ENCODE peak calls at places on chromosomes 3 and 15, in nine cellular contexts. One of them, this sample, is unnamed. For H3K36me3, the result is how much of the 10 kb centered on the place peaks cover.

GRCh38 chr3:16300881-16301359 is 35.9 kb downstream of the OXNAD1 start:
- DNase-seq in adipocyte: no peak
- DNase-seq in iPS DF 6.9: no peak
- DNase-seq in hepatocyte: no peak
- DNase-seq in sigmoid colon: no peak
- DNase-seq in WERI-Rb-1: no peak
- DNase-seq in lung: no peak
- DNase-seq in cardiac muscle cell: no peak
- DNase-seq in left lung: no peak
- DNase-seq in this sample: no peak

GRCh38 chr3:141164844-141165243 is 66.8 kb upstream of the PXYLP1 start:
- DNase-seq in adipocyte: no peak
- DNase-seq in iPS DF 6.9: no peak
- DNase-seq in hepatocyte: no peak
- DNase-seq in sigmoid colon: no peak
- DNase-seq in WERI-Rb-1: no peak
- DNase-seq in lung: no peak
- DNase-seq in cardiac muscle cell: no peak
- DNase-seq in left lung: no peak
- DNase-seq in this sample: no peak

GRCh38 chr15:48577495-48577894 is 68.0 kb downstream of the FBN1 start:
- DNase-seq in adipocyte: peak
- DNase-seq in iPS DF 6.9: no peak
- DNase-seq in hepatocyte: no peak
- DNase-seq in sigmoid colon: no peak
- DNase-seq in WERI-Rb-1: no peak
- DNase-seq in lung: no peak
- DNase-seq in cardiac muscle cell: no peak
- DNase-seq in left lung: no peak
- DNase-seq in this sample: no peak

GRCh38 chr3:50008931-50009330 is 69.0 kb downstream of the RBM6 start:
- DNase-seq in adipocyte: peak
- DNase-seq in iPS DF 6.9: no peak
- DNase-seq in hepatocyte: no peak
- DNase-seq in sigmoid colon: no peak
- DNase-seq in WERI-Rb-1: no peak
- DNase-seq in lung: no peak
- DNase-seq in cardiac muscle cell: no peak
- DNase-seq in left lung: no peak
- DNase-seq in this sample: no peak

GRCh38 chr3:125212509-125213372 is at the start of gene SLC12A8:
- DNase-seq in adipocyte: no peak
- DNase-seq in iPS DF 6.9: no peak
- DNase-seq in hepatocyte: peak
- DNase-seq in sigmoid colon: no peak
- DNase-seq in WERI-Rb-1: peak
- DNase-seq in lung: no peak
- DNase-seq in cardiac muscle cell: peak
- DNase-seq in left lung: no peak
- DNase-seq in this sample: no peak

GRCh38 chr3:148146947-148147346 is 550.8 kb upstream of the AGTR1 start:
- DNase-seq in adipocyte: peak
- DNase-seq in iPS DF 6.9: no peak
- DNase-seq in hepatocyte: no peak
- DNase-seq in sigmoid colon: no peak
- DNase-seq in WERI-Rb-1: no peak
- DNase-seq in lung: no peak
- DNase-seq in cardiac muscle cell: no peak
- DNase-seq in left lung: no peak
- DNase-seq in this sample: no peak

GRCh38 chr15:95326689-95327525 is 1003.6 kb upstream of the NR2F2 start:
- DNase-seq in adipocyte: peak
- DNase-seq in iPS DF 6.9: no peak
- DNase-seq in hepatocyte: peak
- DNase-seq in sigmoid colon: peak
- DNase-seq in WERI-Rb-1: peak
- DNase-seq in lung: no peak
- DNase-seq in cardiac muscle cell: peak
- DNase-seq in left lung: no peak
- DNase-seq in this sample: peak

GRCh38 chr3:53080612-53081205 is 34.8 kb upstream of the SFMBT1 start:
- DNase-seq in adipocyte: no peak
- DNase-seq in iPS DF 6.9: no peak
- DNase-seq in hepatocyte: no peak
- DNase-seq in sigmoid colon: no peak
- DNase-seq in WERI-Rb-1: no peak
- DNase-seq in lung: no peak
- DNase-seq in cardiac muscle cell: no peak
- DNase-seq in left lung: no peak
- DNase-seq in this sample: no peak

GRCh38 chr3:129020691-129021090 is 19.6 kb downstream of the EFCC1 start:
- DNase-seq in adipocyte: no peak
- DNase-seq in iPS DF 6.9: no peak
- DNase-seq in hepatocyte: no peak
- DNase-seq in sigmoid colon: no peak
- DNase-seq in WERI-Rb-1: no peak
- DNase-seq in lung: no peak
- DNase-seq in cardiac muscle cell: no peak
- DNase-seq in left lung: no peak
- DNase-seq in this sample: no peak

GRCh38 chr3:116517308-116517707 is 72.0 kb upstream of the LSAMP start:
- DNase-seq in adipocyte: peak
- DNase-seq in iPS DF 6.9: peak
- DNase-seq in hepatocyte: peak
- DNase-seq in sigmoid colon: no peak
- DNase-seq in WERI-Rb-1: no peak
- DNase-seq in lung: no peak
- DNase-seq in cardiac muscle cell: peak
- DNase-seq in left lung: no peak
- DNase-seq in this sample: no peak

GRCh38 chr3:85821130-85821756 is 862.5 kb downstream of the CADM2 start:
- DNase-seq in adipocyte: peak
- DNase-seq in iPS DF 6.9: peak
- DNase-seq in hepatocyte: peak
- DNase-seq in sigmoid colon: no peak
- DNase-seq in WERI-Rb-1: peak
- DNase-seq in lung: no peak
- DNase-seq in cardiac muscle cell: peak
- DNase-seq in left lung: no peak
- DNase-seq in this sample: no peak

GRCh38 chr3:23710555-23710954 is 95.2 kb upstream of the UBE2E1 start:
- DNase-seq in adipocyte: no peak
- DNase-seq in iPS DF 6.9: no peak
- DNase-seq in hepatocyte: peak
- DNase-seq in sigmoid colon: peak
- DNase-seq in WERI-Rb-1: no peak
- DNase-seq in lung: no peak
- DNase-seq in cardiac muscle cell: no peak
- DNase-seq in left lung: no peak
- DNase-seq in this sample: peak

GRCh38 chr15:70748281-70748747 is 15.0 kb downstream of the UACA start:
- DNase-seq in adipocyte: no peak
- DNase-seq in iPS DF 6.9: no peak
- DNase-seq in hepatocyte: no peak
- DNase-seq in sigmoid colon: peak
- DNase-seq in WERI-Rb-1: no peak
- DNase-seq in lung: no peak
- DNase-seq in cardiac muscle cell: no peak
- DNase-seq in left lung: peak
- DNase-seq in this sample: peak

GRCh38 chr15:60918234-60918964 is 310.7 kb downstream of the RORA start:
- DNase-seq in adipocyte: no peak
- DNase-seq in iPS DF 6.9: no peak
- DNase-seq in hepatocyte: peak
- DNase-seq in sigmoid colon: no peak
- DNase-seq in WERI-Rb-1: no peak
- DNase-seq in lung: peak
- DNase-seq in cardiac muscle cell: no peak
- DNase-seq in left lung: no peak
- DNase-seq in this sample: no peak

GRCh38 chr15:25684521-25685215 is 178.5 kb downstream of the ATP10A start:
- DNase-seq in adipocyte: peak
- DNase-seq in iPS DF 6.9: no peak
- DNase-seq in hepatocyte: peak
- DNase-seq in sigmoid colon: peak
- DNase-seq in WERI-Rb-1: no peak
- DNase-seq in lung: no peak
- DNase-seq in cardiac muscle cell: no peak
- DNase-seq in left lung: peak
- DNase-seq in this sample: peak

GRCh38 chr3:188829577-188829976 is 342.2 kb upstream of the TPRG1 start:
- DNase-seq in adipocyte: no peak
- DNase-seq in iPS DF 6.9: no peak
- DNase-seq in hepatocyte: no peak
- DNase-seq in sigmoid colon: no peak
- DNase-seq in WERI-Rb-1: no peak
- DNase-seq in lung: no peak
- DNase-seq in cardiac muscle cell: peak
- DNase-seq in left lung: no peak
- DNase-seq in this sample: no peak

GRCh38 chr3:29279830-29280229 is 1.0 kb upstream of the RBMS3 start:
- DNase-seq in adipocyte: peak
- DNase-seq in iPS DF 6.9: no peak
- DNase-seq in hepatocyte: no peak
- DNase-seq in sigmoid colon: no peak
- DNase-seq in WERI-Rb-1: no peak
- DNase-seq in lung: no peak
- DNase-seq in cardiac muscle cell: peak
- DNase-seq in left lung: no peak
- DNase-seq in this sample: peak
- H3K4me3 ChIP-seq in adipocyte: peak
- H3K4me3 ChIP-seq in iPS DF 6.9: no peak
- H3K4me3 ChIP-seq in hepatocyte: peak
- H3K4me3 ChIP-seq in sigmoid colon: peak
- H3K4me3 ChIP-seq in WERI-Rb-1: no peak
- H3K4me3 ChIP-seq in lung: no peak
- H3K4me3 ChIP-seq in cardiac muscle cell: peak
- H3K4me3 ChIP-seq in left lung: peak
- H3K4me3 ChIP-seq in this sample: peak

DNA sequence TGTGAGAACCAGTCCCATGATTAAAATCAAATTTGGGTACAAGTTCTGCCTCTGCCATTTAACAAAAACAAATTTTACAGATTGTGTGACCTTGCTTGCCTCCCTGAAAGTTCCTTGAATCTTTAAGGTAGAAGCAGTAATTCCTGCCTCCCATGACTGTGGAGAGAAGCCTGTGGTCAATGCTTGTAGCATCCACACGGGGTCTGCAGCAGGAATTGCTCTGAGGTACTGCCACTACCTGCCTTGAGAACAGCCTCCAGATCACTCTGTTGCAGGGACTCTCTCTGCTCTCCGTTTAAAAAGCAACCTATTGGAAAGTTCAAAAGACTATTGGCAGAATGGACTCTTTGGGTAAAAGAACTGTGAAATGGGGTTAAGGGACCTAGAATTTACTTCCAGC is 75.9 kb downstream of the SST start:
- DNase-seq in adipocyte: no peak
- DNase-seq in iPS DF 6.9: no peak
- DNase-seq in hepatocyte: no peak
- DNase-seq in sigmoid colon: no peak
- DNase-seq in WERI-Rb-1: no peak
- DNase-seq in lung: no peak
- DNase-seq in cardiac muscle cell: no peak
- DNase-seq in left lung: no peak
- DNase-seq in this sample: no peak
- H3K36me3 ChIP-seq in adipocyte: under half
- H3K36me3 ChIP-seq in iPS DF 6.9: under half
- H3K36me3 ChIP-seq in hepatocyte: under half
- H3K36me3 ChIP-seq in sigmoid colon: under half
- H3K36me3 ChIP-seq in WERI-Rb-1: under half
- H3K36me3 ChIP-seq in lung: under half
- H3K36me3 ChIP-seq in cardiac muscle cell: under half
- H3K36me3 ChIP-seq in left lung: under half
- H3K36me3 ChIP-seq in this sample: under half

DNA sequence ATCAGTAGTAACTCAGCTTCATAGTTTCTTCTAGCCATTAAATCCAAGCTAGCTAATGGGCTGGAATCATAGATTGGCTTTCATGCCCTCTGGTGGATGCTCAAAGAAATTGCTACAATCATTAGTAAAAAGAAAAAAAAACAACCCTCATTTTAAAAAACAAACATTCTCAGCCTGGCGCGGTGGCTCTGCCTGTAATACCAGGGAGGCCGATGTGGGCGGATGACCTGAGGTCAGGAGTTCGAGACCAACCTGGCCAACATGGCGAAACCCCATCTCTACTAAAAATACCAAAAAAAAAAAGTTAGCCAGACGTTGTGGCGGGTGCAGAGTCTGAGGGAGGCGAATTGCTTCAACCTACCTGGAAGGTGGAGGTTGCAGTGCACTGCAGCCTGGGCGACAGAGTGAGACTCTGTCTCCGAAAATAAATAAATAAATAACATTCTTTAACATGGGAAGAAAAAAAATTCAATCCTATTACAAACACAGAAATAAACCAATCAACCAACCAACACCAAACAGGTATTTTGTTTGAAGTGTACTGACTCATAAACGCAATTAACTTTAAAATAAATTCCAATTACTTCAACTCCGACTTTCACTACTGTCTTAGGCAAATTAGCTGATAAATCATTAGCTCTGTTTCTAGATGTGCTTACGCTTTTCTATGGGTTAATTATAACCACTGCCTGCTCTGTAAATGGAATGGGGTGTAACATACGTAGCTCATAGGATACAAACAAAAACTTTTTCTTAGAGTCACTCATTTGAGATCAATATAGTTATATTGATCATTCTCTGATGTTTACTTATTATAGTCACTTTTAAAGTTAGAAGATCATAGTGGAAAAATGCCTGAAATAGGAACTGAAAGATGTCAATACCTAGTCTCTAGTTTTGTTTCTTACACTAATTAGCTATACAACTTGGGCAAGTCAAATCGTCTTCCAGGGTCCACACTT is 24.9 kb downstream of the TMEM207 start:
- DNase-seq in adipocyte: peak
- DNase-seq in iPS DF 6.9: peak
- DNase-seq in hepatocyte: peak
- DNase-seq in sigmoid colon: no peak
- DNase-seq in WERI-Rb-1: no peak
- DNase-seq in lung: peak
- DNase-seq in cardiac muscle cell: peak
- DNase-seq in left lung: peak
- DNase-seq in this sample: peak
- H3K4me3 ChIP-seq in adipocyte: no peak
- H3K4me3 ChIP-seq in iPS DF 6.9: no peak
- H3K4me3 ChIP-seq in hepatocyte: no peak
- H3K4me3 ChIP-seq in sigmoid colon: no peak
- H3K4me3 ChIP-seq in WERI-Rb-1: no peak
- H3K4me3 ChIP-seq in lung: no peak
- H3K4me3 ChIP-seq in cardiac muscle cell: no peak
- H3K4me3 ChIP-seq in left lung: no peak
- H3K4me3 ChIP-seq in this sample: no peak

DNA sequence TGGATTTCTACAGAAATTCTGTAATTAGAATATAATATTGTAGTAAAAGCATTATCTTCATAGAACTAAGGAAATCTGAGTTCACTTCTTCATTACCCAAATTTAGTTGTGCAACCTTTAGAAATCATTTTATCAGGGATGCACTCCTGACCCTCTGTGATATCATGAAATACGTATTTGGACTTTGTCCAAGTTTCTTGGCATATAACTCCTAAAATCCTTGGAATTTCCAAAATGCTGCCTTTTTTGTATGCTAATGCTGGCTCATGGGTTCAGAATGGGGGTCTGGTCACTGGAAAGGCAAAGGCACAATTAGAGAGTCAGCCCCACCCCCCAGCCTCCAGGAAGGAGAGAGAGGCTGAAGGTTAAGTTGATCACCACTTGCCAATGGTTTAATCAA is 217.4 kb downstream of the TP63 start:
- DNase-seq in adipocyte: no peak
- DNase-seq in iPS DF 6.9: no peak
- DNase-seq in hepatocyte: no peak
- DNase-seq in sigmoid colon: no peak
- DNase-seq in WERI-Rb-1: no peak
- DNase-seq in lung: no peak
- DNase-seq in cardiac muscle cell: no peak
- DNase-seq in left lung: no peak
- DNase-seq in this sample: no peak
- H3K36me3 ChIP-seq in adipocyte: under half
- H3K36me3 ChIP-seq in iPS DF 6.9: under half
- H3K36me3 ChIP-seq in hepatocyte: under half
- H3K36me3 ChIP-seq in sigmoid colon: under half
- H3K36me3 ChIP-seq in WERI-Rb-1: under half
- H3K36me3 ChIP-seq in lung: under half
- H3K36me3 ChIP-seq in cardiac muscle cell: under half
- H3K36me3 ChIP-seq in left lung: under half
- H3K36me3 ChIP-seq in this sample: under half

This sample was measured in psoas muscle.